ENCODE peak calls at places on chromosomes 16 and 17, in five cellular contexts. One of them, this sample, is unnamed.

GRCh38 chr16:53756329-53756996 is 52.5 kb downstream of the FTO start:
- DNase-seq in GM12878: no peak
- DNase-seq in HepG2: peak; percentile 87
- DNase-seq in IMR-90: peak; percentile 36
- DNase-seq in SK-N-SH: no peak
- DNase-seq in this sample: no peak

GRCh38 chr17:12603566-12603965 is 62.1 kb upstream of the MYOCD start:
- DNase-seq in HepG2: no peak
- DNase-seq in GM12878: no peak
- DNase-seq in IMR-90: peak; percentile 36
- DNase-seq in SK-N-SH: no peak
- DNase-seq in this sample: no peak

GRCh38 chr17:56870163-56870651 is 36.3 kb downstream of the DGKE start:
- DNase-seq in SK-N-SH: no peak
- DNase-seq in IMR-90: peak; percentile 18
- DNase-seq in HepG2: peak; percentile 16
- DNase-seq in GM12878: peak; percentile 75
- DNase-seq in this sample: no peak

GRCh38 chr17:58753026-58753425 is 2.6 kb upstream of the PPM1E start:
- DNase-seq in SK-N-SH: no peak
- DNase-seq in IMR-90: no peak
- DNase-seq in HepG2: no peak
- DNase-seq in GM12878: no peak
- DNase-seq in this sample: no peak

GRCh38 chr16:20798364-20798763 is 7.9 kb downstream of the ERI2 start:
- DNase-seq in HepG2: no peak
- DNase-seq in GM12878: no peak
- DNase-seq in SK-N-SH: no peak
- DNase-seq in IMR-90: peak; percentile 3
- DNase-seq in this sample: no peak

GRCh38 chr17:82754297-82755208 is 2.7 kb downstream of the TBCD start:
- DNase-seq in IMR-90: no peak
- DNase-seq in GM12878: no peak
- DNase-seq in SK-N-SH: no peak
- DNase-seq in HepG2: no peak
- DNase-seq in this sample: peak; percentile 60

GRCh38 chr16:87202346-87202745 is 114.8 kb downstream of the C16orf95 start:
- DNase-seq in GM12878: no peak
- DNase-seq in IMR-90: peak; percentile 30
- DNase-seq in HepG2: no peak
- DNase-seq in SK-N-SH: no peak
- DNase-seq in this sample: no peak

GRCh38 chr17:60321336-60322055 is 70.4 kb downstream of the USP32 start:
- DNase-seq in GM12878: peak; percentile 13
- DNase-seq in HepG2: no peak
- DNase-seq in IMR-90: no peak
- DNase-seq in SK-N-SH: no peak
- DNase-seq in this sample: no peak

GRCh38 chr16:27264151-27264550 is 4.4 kb downstream of the NSMCE1 start:
- DNase-seq in SK-N-SH: no peak
- DNase-seq in IMR-90: peak; percentile 88
- DNase-seq in HepG2: peak; percentile 85
- DNase-seq in GM12878: no peak
- DNase-seq in this sample: no peak

GRCh38 chr17:382644-383533 is 30.3 kb upstream of the RPH3AL start:
- DNase-seq in SK-N-SH: peak; percentile 73
- DNase-seq in GM12878: no peak
- DNase-seq in HepG2: peak; percentile 65
- DNase-seq in IMR-90: peak; percentile 87
- DNase-seq in this sample: peak; percentile 10

GRCh38 chr16:12459401-12459791 is 344.3 kb downstream of the CPPED1 start:
- DNase-seq in IMR-90: no peak
- DNase-seq in GM12878: no peak
- DNase-seq in HepG2: no peak
- DNase-seq in SK-N-SH: no peak
- DNase-seq in this sample: no peak

GRCh38 chr17:77323413-77324171 is 182.8 kb downstream of the SEC14L1 start:
- DNase-seq in GM12878: no peak
- DNase-seq in SK-N-SH: peak; percentile 61
- DNase-seq in HepG2: no peak
- DNase-seq in IMR-90: peak; percentile 52
- DNase-seq in this sample: peak; percentile 78

GRCh38 chr17:7835818-7836595 is 2.0 kb downstream of the KDM6B start:
- DNase-seq in GM12878: no peak
- DNase-seq in HepG2: peak; percentile 64
- DNase-seq in IMR-90: peak; percentile 58
- DNase-seq in SK-N-SH: peak; percentile 55
- DNase-seq in this sample: no peak

GRCh38 chr16:30715777-30716445 is 16.9 kb downstream of the SRCAP start:
- DNase-seq in GM12878: no peak
- DNase-seq in SK-N-SH: no peak
- DNase-seq in HepG2: no peak
- DNase-seq in IMR-90: peak; percentile 36
- DNase-seq in this sample: no peak

GRCh38 chr17:76840443-76840767 is 27.8 kb upstream of the MGAT5B start:
- DNase-seq in GM12878: no peak
- DNase-seq in HepG2: no peak
- DNase-seq in IMR-90: no peak
- DNase-seq in SK-N-SH: peak; percentile 53
- DNase-seq in this sample: no peak

GRCh38 chr17:32569171-32570080 is 82.6 kb downstream of the CDK5R1 start:
- DNase-seq in SK-N-SH: no peak
- DNase-seq in IMR-90: no peak
- DNase-seq in GM12878: peak; percentile 90
- DNase-seq in HepG2: no peak
- DNase-seq in this sample: no peak

GRCh38 chr16:77686385-77686784 is 35.9 kb upstream of the NUDT7 start:
- DNase-seq in IMR-90: no peak
- DNase-seq in HepG2: no peak
- DNase-seq in GM12878: no peak
- DNase-seq in SK-N-SH: no peak
- DNase-seq in this sample: no peak
- TF ChIP-seq MXI1 in IMR-90: no peak
- TF ChIP-seq MXI1 in HepG2: no peak
- TF ChIP-seq MXI1 in GM12878: no peak
- TF ChIP-seq MXI1 in SK-N-SH: no peak
- TF ChIP-seq MXI1 in this sample: no peak

GRCh38 chr17:50728112-50728429 is 8.7 kb downstream of the LUC7L3 start:
- DNase-seq in GM12878: no peak
- DNase-seq in IMR-90: no peak
- DNase-seq in SK-N-SH: no peak
- DNase-seq in HepG2: no peak
- DNase-seq in this sample: no peak
- TF ChIP-seq MXI1 in GM12878: no peak
- TF ChIP-seq MXI1 in IMR-90: no peak
- TF ChIP-seq MXI1 in SK-N-SH: no peak
- TF ChIP-seq MXI1 in HepG2: no peak
- TF ChIP-seq MXI1 in this sample: no peak

GRCh38 chr17:78971764-78972506 is 7.8 kb downstream of the LGALS3BP start:
- DNase-seq in HepG2: no peak
- DNase-seq in IMR-90: no peak
- DNase-seq in SK-N-SH: peak; percentile 27
- DNase-seq in GM12878: no peak
- DNase-seq in this sample: no peak
- TF ChIP-seq MXI1 in HepG2: no peak
- TF ChIP-seq MXI1 in IMR-90: no peak
- TF ChIP-seq MXI1 in SK-N-SH: no peak
- TF ChIP-seq MXI1 in GM12878: no peak
- TF ChIP-seq MXI1 in this sample: no peak

GRCh38 chr16:4792951-4793513 is 2.1 kb upstream of the SMIM22 start:
- DNase-seq in HepG2: peak; percentile 33
- DNase-seq in SK-N-SH: no peak
- DNase-seq in IMR-90: no peak
- DNase-seq in GM12878: no peak
- DNase-seq in this sample: no peak

GRCh38 chr16:4790261-4790660 is 2.1 kb upstream of the SEPTIN12 start:
- DNase-seq in GM12878: no peak
- DNase-seq in HepG2: no peak
- DNase-seq in SK-N-SH: no peak
- DNase-seq in IMR-90: no peak
- DNase-seq in this sample: no peak

GRCh38 chr16:4788489-4788889 is 344 bp upstream of the SEPTIN12 start:
- DNase-seq in IMR-90: no peak
- DNase-seq in SK-N-SH: peak; percentile 54
- DNase-seq in HepG2: peak; percentile 64
- DNase-seq in GM12878: no peak
- DNase-seq in this sample: no peak

GRCh38 chr16:4788910-4789309 is 765 bp upstream of the SEPTIN12 start:
- DNase-seq in HepG2: no peak
- DNase-seq in SK-N-SH: no peak
- DNase-seq in GM12878: no peak
- DNase-seq in IMR-90: no peak
- DNase-seq in this sample: no peak

DNA sequence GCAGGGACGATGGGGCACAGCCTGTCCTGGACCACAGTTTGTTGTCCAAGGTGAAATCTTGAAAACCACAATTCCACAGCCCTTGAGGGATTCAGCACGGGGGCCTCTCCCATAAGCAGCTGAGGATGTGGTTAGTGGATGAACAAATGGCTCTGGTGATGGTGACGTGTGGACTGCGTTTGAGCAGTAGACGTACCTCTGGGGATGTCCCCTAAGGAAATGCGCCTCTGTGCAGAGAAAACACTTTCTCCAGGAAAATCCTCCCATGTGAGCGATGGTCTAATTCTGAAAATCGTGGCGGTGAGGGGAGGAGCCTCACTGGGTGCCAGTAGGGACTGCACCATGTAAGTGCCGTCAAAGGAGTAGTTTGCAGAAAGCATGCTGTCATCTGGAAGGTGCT is 2.7 kb upstream of the SEPTIN12 start:
- DNase-seq in IMR-90: no peak
- DNase-seq in GM12878: no peak
- DNase-seq in HepG2: no peak
- DNase-seq in SK-N-SH: no peak
- DNase-seq in this sample: no peak
- TF ChIP-seq MXI1 in IMR-90: no peak
- TF ChIP-seq MXI1 in GM12878: no peak
- TF ChIP-seq MXI1 in HepG2: no peak
- TF ChIP-seq MXI1 in SK-N-SH: no peak
- TF ChIP-seq MXI1 in this sample: no peak

DNA sequence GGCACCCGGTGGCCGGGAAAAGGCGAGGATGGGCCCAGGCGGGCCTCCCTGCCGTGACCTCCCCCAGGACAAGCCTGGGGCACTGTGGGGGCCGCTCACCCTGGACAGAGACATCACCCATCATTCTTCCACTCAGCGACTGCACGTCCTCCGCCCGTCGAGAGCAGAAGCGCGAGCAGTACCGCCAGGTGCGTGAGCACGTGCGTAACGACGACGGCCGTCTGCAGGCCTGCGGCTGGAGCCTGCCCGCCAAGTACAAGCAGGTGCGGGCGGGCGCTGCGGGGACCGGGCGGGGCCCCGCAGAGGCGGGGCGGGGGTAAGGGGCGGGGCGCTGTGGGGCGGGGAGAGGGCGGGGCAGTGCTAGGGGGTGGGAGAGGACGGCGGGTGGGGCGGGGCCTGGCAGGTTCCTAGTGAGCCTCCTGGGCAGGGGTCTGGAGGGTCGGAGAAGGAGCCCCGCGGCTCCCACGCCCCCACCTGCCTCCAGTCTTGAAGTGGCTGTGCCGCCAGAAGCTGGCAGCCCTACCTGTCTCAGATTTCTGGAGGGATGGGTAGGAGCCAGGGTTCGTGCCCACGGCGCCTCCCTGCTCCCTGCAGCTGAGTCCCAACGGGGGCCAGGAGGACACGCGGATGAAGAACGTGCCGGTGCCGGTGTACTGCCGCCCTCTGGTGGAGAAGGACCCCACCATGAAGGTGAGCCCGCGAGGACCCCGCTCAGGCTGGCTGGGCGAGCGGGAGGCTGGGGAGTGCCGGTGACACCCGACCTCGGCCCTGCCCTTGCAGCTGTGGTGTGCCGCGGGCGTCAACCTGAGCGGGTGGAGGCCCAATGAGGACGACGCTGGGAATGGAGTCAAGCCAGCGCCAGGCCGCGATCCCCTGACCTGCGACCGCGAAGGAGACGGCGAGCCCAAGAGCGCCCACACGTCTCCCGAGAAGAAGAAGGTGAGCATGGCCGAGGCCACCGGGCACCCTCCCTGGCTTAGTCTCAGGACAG is 7.5 kb downstream of the NME3 start:
- DNase-seq in GM12878: no peak
- DNase-seq in HepG2: no peak
- DNase-seq in SK-N-SH: peak; percentile 75
- DNase-seq in IMR-90: no peak
- DNase-seq in this sample: peak; percentile 98
- TF ChIP-seq MXI1 in GM12878: no peak
- TF ChIP-seq MXI1 in HepG2: no peak
- TF ChIP-seq MXI1 in SK-N-SH: no peak
- TF ChIP-seq MXI1 in IMR-90: no peak
- TF ChIP-seq MXI1 in this sample: no peak

GRCh38 chr17:47066841-47067682 is 88.0 kb upstream of the RPRML start:
- DNase-seq in SK-N-SH: peak; percentile 99
- DNase-seq in GM12878: peak; percentile 55
- DNase-seq in HepG2: peak; percentile 95
- DNase-seq in IMR-90: peak; percentile 93
- DNase-seq in this sample: peak; percentile 97
- TF ChIP-seq MXI1 in SK-N-SH: peak; percentile 88
- TF ChIP-seq MXI1 in GM12878: no peak
- TF ChIP-seq MXI1 in HepG2: peak; percentile 88
- TF ChIP-seq MXI1 in IMR-90: no peak
- TF ChIP-seq MXI1 in this sample: no peak

DNA sequence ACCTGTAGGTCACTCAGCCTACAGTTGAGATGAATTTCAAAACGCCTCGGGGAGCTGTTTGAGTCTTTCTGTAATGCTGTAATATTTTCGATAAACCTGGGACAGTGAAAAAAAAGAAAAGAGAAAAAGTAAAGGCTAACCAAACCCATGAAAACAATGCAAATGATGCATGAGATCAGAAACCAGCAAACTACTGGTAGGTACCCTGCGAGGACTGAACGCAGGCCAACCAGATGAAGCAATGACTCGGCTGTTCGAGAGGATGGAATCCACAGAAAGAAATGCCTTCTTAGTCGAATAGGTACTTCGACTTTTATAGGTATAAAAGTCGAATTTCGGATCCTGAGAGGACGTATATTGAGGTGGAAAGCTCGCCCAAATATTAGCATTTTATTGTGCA is 509 bp upstream of the ATAD5 start:
- DNase-seq in IMR-90: peak; percentile 5
- DNase-seq in HepG2: no peak
- DNase-seq in GM12878: no peak
- DNase-seq in SK-N-SH: peak; percentile 30
- DNase-seq in this sample: peak; percentile 71
- TF ChIP-seq MXI1 in IMR-90: no peak
- TF ChIP-seq MXI1 in HepG2: no peak
- TF ChIP-seq MXI1 in GM12878: no peak
- TF ChIP-seq MXI1 in SK-N-SH: no peak
- TF ChIP-seq MXI1 in this sample: no peak

GRCh38 chr17:72556944-72557826 is 436.4 kb downstream of the SOX9 start:
- DNase-seq in GM12878: no peak
- DNase-seq in HepG2: peak; percentile 81
- DNase-seq in IMR-90: peak; percentile 57
- DNase-seq in SK-N-SH: peak; percentile 91
- DNase-seq in this sample: peak; percentile 67
- TF ChIP-seq MXI1 in GM12878: no peak
- TF ChIP-seq MXI1 in HepG2: no peak
- TF ChIP-seq MXI1 in IMR-90: no peak
- TF ChIP-seq MXI1 in SK-N-SH: peak; percentile 9
- TF ChIP-seq MXI1 in this sample: no peak

GRCh38 chr17:75475851-75476250 is 19.4 kb downstream of the TMEM94 start:
- DNase-seq in SK-N-SH: no peak
- DNase-seq in IMR-90: peak; percentile 18
- DNase-seq in GM12878: no peak
- DNase-seq in HepG2: no peak
- DNase-seq in this sample: no peak
- TF ChIP-seq MXI1 in SK-N-SH: no peak
- TF ChIP-seq MXI1 in IMR-90: no peak
- TF ChIP-seq MXI1 in GM12878: no peak
- TF ChIP-seq MXI1 in HepG2: no peak
- TF ChIP-seq MXI1 in this sample: no peak